ENCODE peak calls at places on chromosome 18, in six cellular contexts. R is SHP77 treated with DMSO at 0.1 percent for 48 hours; O is fibroblast of the aortic adventitia; Y is activated naive CD4-positive, alpha-beta T cell; H is iris pigment epithelial cell; E is T-helper 9 cell. L is an unnamed sample.

GRCh38 chr18:50586710-50587109 is 26.8 kb downstream of the MAPK4 start:
- DNase-seq in R (no peak), O (no peak), Y (no peak), H (no peak), E (no peak), L (no peak)

GRCh38 chr18:22980394-22980793 is 47.3 kb downstream of the RBBP8 start:
- DNase-seq in R (no peak), O (no peak), Y (no peak), H (no peak), E (no peak), L (no peak)

GRCh38 chr18:23935804-23936203 is 78.8 kb upstream of the TTC39C start:
- DNase-seq in R (no peak), O (no peak), Y (no peak), H (no peak), E (peak), L (no peak)

GRCh38 chr18:23776306-23776705 is 87.1 kb downstream of the LAMA3 start:
- DNase-seq in R (no peak), O (no peak), Y (no peak), H (no peak), E (no peak), L (no peak)

GRCh38 chr18:76398899-76399612 is 96.0 kb downstream of the ZNF516 start:
- DNase-seq in R (peak), O (peak), Y (peak), H (peak), E (peak), L (peak)

GRCh38 chr18:31185551-31185950 is 22.9 kb upstream of the DSC1 start:
- DNase-seq in R (no peak), O (no peak), Y (no peak), H (peak), E (no peak), L (peak)

GRCh38 chr18:43819873-43820272 is 542.6 kb upstream of the SYT4 start:
- DNase-seq in R (no peak), O (no peak), Y (no peak), H (no peak), E (no peak), L (no peak)

GRCh38 chr18:10059610-10060468 is 146.0 kb downstream of the VAPA start:
- DNase-seq in R (no peak), O (no peak), Y (no peak), H (no peak), E (no peak), L (no peak)

GRCh38 chr18:47050468-47050867 is 15.0 kb upstream of the ELOA2 start:
- DNase-seq in R (peak), O (peak), Y (no peak), H (peak), E (no peak), L (peak)

GRCh38 chr18:2513616-2514015 is 57.7 kb downstream of the METTL4 start:
- DNase-seq in R (no peak), O (no peak), Y (no peak), H (peak), E (no peak), L (no peak)

L was measured in fibroblast of pulmonary artery.